ENCODE peak calls at places on chromosomes 13 and 19, in five cellular contexts. M, Z, C, U and S are unnamed samples. For H3K4me1, the result is how much of the 10 kb centered on the place peaks cover.

GRCh38 chr19:48363500-48363809 is 285 bp downstream of the TMEM143 start:
- DNase-seq in C (no peak), U (no peak), M (no peak), Z (no peak), S (no peak)

GRCh38 chr19:54803410-54803809 is at the start of gene KIR2DL4:
- DNase-seq in U (no peak), C (no peak), M (no peak), Z (no peak), S (no peak)

GRCh38 chr19:47699360-47699917 is 13.8 kb upstream of the EHD2 start:
- DNase-seq in C (peak), Z (peak), U (peak), M (peak), S (peak)

GRCh38 chr19:39296055-39296645 is at the start of gene IFNL1:
- DNase-seq in M (no peak), Z (no peak), C (no peak), U (no peak), S (no peak)

GRCh38 chr13:48412881-48413351 is at the start of gene LPAR6:
- DNase-seq in M (peak), Z (no peak), U (peak), C (no peak), S (peak)

GRCh38 chr13:80873589-80873988 is 532.7 kb upstream of the SPRY2 start:
- DNase-seq in C (no peak), M (no peak), U (no peak), Z (no peak), S (no peak)

GRCh38 chr13:59103004-59103768 is 1060.5 kb downstream of the DIAPH3 start:
- DNase-seq in C (no peak), U (peak), Z (no peak), M (peak), S (no peak)

GRCh38 chr13:48813518-48813917 is 159.8 kb downstream of the CYSLTR2 start:
- DNase-seq in U (no peak), C (no peak), M (no peak), Z (no peak), S (no peak)

GRCh38 chr19:49361438-49362047 is 673 bp downstream of the TEAD2 start:
- DNase-seq in U (peak), Z (peak), M (peak), C (no peak), S (peak)

GRCh38 chr19:3142938-3143337 is 7.1 kb downstream of the GNA15 start:
- DNase-seq in U (no peak), M (no peak), C (no peak), Z (no peak), S (no peak)

GRCh38 chr19:34224996-34225658 is 29.2 kb upstream of the GARRE1 start:
- DNase-seq in M (peak), C (no peak), Z (no peak), U (peak), S (no peak)

GRCh38 chr13:43077906-43078305 is 54.5 kb downstream of the DNAJC15 start:
- DNase-seq in Z (no peak), U (no peak), C (no peak), M (no peak), S (no peak)

GRCh38 chr13:72041165-72041564 is 174.2 kb upstream of the DACH1 start:
- DNase-seq in C (no peak), U (no peak), Z (no peak), M (no peak), S (no peak)

GRCh38 chr13:19845758-19846157 is 17.7 kb downstream of the ZMYM5 start:
- DNase-seq in Z (no peak), U (peak), M (peak), C (no peak), S (no peak)

GRCh38 chr19:50669319-50670101 is 20.3 kb downstream of the C19orf81 start:
- DNase-seq in Z (no peak), U (no peak), M (peak), C (peak), S (no peak)

GRCh38 chr13:90717451-90717936 is 630.0 kb upstream of the MIR17HG start:
- DNase-seq in C (no peak), M (peak), Z (peak), U (peak), S (no peak)

GRCh38 chr19:41795031-41795461 is 1.3 kb upstream of the CEACAM3 start:
- DNase-seq in Z (peak), U (peak), C (peak), M (peak), S (peak)

GRCh38 chr19:12660980-12661379 is 5.6 kb downstream of the MAN2B1 start:
- DNase-seq in C (no peak), U (no peak), M (no peak), Z (no peak), S (no peak)

GRCh38 chr19:28494466-28494865 is 718.5 kb downstream of the UQCRFS1 start:
- DNase-seq in Z (no peak), C (no peak), U (no peak), M (no peak), S (no peak)

GRCh38 chr19:33804021-33804799 is 7.5 kb downstream of the KCTD15 start:
- DNase-seq in C (no peak), Z (no peak), U (no peak), M (peak), S (no peak)

GRCh38 chr19:20503536-20503935 is 62.0 kb downstream of the ZNF737 start:
- DNase-seq in M (peak), Z (no peak), C (no peak), U (no peak), S (no peak)

GRCh38 chr13:42992585-42993122 is 613 bp upstream of the EPSTI1 start:
- DNase-seq in M (no peak), Z (no peak), C (no peak), U (no peak), S (no peak)

GRCh38 chr19:27974082-27974513 is 1238.9 kb downstream of the UQCRFS1 start:
- DNase-seq in Z (peak), U (no peak), C (peak), M (no peak), S (peak)

DNA sequence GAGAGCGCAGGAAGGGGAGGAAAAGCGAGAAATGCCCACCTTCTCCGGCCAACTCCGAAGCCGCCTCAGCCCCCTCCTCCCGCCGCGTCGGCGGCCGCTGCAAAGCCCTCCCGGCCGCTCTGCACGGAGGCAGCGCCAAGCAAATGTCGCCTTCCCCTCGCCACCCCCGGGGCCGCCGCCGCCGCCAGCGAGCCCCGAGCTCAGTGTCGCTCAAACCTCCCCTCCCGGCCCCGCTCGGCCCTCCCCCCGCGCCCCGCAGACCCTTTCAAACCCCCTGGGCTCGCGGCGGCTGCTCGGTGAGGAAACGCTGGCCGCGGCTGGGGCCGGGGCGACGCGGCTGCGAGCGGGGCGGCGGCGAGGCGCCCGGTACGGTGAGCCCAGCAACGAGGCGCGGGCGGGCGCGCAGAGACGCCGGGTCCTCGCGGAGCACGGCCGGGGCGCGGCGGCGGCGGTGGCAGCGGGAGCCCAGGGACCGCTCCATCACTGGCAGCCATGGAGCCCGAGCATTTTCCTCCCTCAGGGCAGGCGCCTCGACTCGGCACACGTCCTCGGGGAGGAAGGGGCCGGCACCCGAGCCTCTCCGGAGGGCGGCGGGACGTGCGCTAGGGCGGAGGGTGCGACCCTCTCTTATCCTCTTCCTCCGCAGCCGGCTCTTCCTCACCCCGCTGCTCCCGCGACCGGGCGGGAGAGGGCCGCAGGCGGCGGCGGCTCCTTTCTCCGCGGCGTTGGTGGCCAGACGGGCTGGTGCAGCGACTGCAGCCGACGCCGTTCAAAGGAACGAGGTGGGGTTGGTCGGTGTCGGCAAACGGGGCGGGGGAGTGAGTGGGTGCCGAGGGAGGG is 486 bp upstream of the TSC22D1 start:
- DNase-seq in C (no peak), U (no peak), Z (peak), M (no peak), S (no peak)
- H3K14ac ChIP-seq in C (peak), U (no peak), Z (peak), M (peak), S (peak)

DNA sequence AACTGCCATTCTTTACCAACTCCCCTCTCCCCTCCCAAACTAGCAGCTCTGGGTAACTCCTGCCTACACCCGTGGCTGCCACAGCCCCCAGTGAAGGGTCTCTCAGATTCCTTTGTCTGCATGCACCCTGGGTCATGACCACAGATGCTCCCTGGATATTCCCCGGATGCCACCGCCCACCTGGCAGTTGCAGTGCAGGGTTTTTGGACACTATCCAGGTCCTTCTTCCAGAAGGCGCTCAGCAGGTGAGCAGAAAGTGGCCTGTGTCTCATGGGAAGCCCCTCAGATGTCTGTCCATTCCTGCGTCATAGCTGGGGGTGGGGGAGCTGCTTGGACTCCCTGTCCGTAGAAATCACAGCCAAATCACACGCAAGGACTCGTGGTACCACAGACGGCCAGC is 38.8 kb downstream of the ELL start:
- DNase-seq in Z (no peak), M (no peak), C (no peak), U (no peak), S (no peak)
- H3K4me1 ChIP-seq in Z (under half), M (under half), C (under half), U (half or more), S (under half)

DNA sequence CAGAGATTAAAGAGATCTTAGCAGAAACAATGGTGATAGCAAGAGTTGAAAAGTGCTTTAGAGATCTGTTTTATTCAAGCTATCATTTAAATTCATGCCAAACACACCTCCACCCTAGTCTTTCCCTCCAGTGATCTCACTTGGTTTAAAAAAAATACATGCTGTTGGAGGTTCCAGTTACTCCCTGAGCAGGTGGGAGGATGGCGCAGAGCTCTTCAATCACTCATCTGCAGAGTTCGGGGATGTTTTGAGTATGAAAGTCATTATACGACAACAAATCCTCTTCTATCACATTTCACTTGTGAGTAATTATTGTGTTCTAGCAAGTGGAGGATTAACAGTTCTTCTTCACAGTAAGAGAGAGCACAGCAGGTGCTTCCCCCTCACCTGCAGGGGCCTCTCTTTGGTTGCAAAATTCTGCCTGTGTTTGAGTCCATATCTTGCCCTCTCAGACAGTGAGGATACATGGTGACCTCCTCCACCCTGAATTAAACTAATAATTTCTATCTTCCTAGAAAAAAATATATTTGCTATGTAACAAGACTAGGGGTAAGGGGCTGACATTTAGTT is 376.7 kb downstream of the LIG4 start:
- DNase-seq in Z (no peak), M (no peak), C (no peak), U (no peak), S (no peak)
- H2BK15ac ChIP-seq in Z (no peak), M (no peak), C (no peak), U (no peak), S (no peak)

DNA sequence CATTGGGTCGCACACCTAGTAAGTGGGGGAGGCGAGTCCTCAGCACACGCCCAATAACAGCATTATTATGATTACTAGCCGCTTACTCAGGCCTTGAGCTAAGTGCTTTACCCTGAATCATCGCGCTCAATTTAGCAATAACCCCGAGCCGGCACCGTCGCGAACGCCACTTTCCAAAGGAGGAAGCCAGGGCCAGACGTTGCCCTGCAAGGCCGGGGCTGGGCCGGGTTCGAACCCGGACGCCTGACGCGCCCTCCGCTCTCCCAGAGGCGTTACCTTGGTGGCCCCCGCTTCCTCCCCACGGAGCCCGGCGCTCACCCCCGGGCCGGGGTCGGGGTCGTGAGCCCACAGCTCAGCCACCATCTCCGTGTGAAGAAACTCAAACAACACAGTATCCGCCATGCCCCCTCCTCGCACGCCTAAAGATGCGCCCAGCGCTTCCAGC is at the start of gene TRAPPC6A:
- DNase-seq in M (peak), Z (no peak), U (peak), C (no peak), S (no peak)
- H3K14ac ChIP-seq in M (peak), Z (peak), U (no peak), C (no peak), S (no peak)

DNA sequence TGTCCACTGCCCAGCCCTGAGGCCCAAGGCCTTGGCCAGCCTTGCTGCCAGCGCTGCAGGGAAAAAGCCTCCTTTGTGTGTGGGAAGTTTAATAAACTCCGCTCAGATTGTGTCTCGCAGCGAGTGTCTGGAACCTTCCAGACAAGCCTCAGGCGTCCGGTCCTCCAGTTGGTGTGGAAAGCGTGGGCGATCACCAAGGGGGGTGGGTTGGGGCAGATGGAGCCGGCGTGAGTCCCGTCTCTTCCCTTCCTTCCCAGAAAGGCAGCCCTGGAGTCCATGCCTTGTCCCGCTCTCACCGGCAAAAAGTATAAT is 4.6 kb downstream of the STK11 start:
- DNase-seq in M (no peak), U (no peak), C (no peak), Z (no peak), S (no peak)
- H3K4me1 ChIP-seq in M (under half), U (half or more), C (under half), Z (under half), S (under half)

DNA sequence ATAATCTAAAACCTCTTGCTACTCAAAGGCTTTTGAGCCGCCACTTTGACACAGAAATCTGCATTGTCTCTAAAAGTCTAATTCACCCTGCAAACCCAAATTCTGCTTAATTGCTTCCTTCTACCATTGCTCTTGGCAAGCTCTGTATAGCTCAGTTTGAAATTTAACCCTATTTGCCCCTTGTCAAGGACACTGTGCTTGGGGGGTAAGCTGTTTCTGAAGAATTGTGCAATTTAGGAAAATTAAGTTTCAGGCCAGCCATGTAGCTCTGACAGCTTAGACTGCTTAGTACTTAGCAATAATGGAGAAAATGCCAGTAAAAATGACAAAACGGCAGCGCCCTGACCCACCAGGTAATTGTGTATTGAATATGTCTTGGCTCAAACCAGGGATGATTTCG is 282.2 kb downstream of the OLFM4 start:
- DNase-seq in C (no peak), Z (no peak), U (no peak), M (no peak), S (no peak)
- H2BK15ac ChIP-seq in C (no peak), Z (no peak), U (no peak), M (no peak), S (no peak)